ENCODE peak calls at places on chromosome 13, in five cellular contexts. C is tibial nerve, K is transverse colon, P is stomach, J is heart left ventricle. Z is an unnamed sample. For H3K4me1, the result is how much of the 10 kb centered on the place peaks cover.

GRCh38 chr13:94305934-94306333 is 173.5 kb downstream of the DCT start:
- DNase-seq in C (no peak), K (no peak), P (no peak), J (no peak), Z (no peak)

GRCh38 chr13:30618938-30619289 is 1.2 kb downstream of the USPL1 start:
- DNase-seq in C (no peak), K (no peak), P (no peak), J (no peak), Z (no peak)

GRCh38 chr13:37138169-37138568 is 32.7 kb upstream of the CSNK1A1L start:
- DNase-seq in C (no peak), K (no peak), P (no peak), J (no peak), Z (no peak)

GRCh38 chr13:99501952-99502310 is 659 bp downstream of the TM9SF2 start:
- DNase-seq in C (no peak), K (peak), P (peak), J (no peak), Z (peak)

GRCh38 chr13:20672772-20673171 is 30.7 kb upstream of the IL17D start:
- DNase-seq in C (no peak), K (no peak), P (no peak), J (no peak), Z (no peak)

GRCh38 chr13:44243198-44243852 is 130.3 kb upstream of the SERP2 start:
- DNase-seq in C (no peak), K (peak), P (peak), J (peak), Z (no peak)

GRCh38 chr13:100428966-100429365 is 159.6 kb downstream of the GGACT start:
- DNase-seq in C (no peak), K (no peak), P (no peak), J (no peak), Z (no peak)

GRCh38 chr13:75181906-75182305 is 300.1 kb downstream of the TBC1D4 start:
- DNase-seq in C (no peak), K (no peak), P (no peak), J (no peak), Z (no peak)

GRCh38 chr13:33280923-33281322 is 4.6 kb downstream of the STARD13 start:
- DNase-seq in C (no peak), K (no peak), P (no peak), J (no peak), Z (no peak)

GRCh38 chr13:25881136-25881926 is 170.5 kb downstream of the SHISA2 start:
- DNase-seq in C (no peak), K (no peak), P (no peak), J (no peak), Z (no peak)

GRCh38 chr13:114200673-114201005 is 21.6 kb downstream of the CFAP97D2 start:
- DNase-seq in C (no peak), K (no peak), P (no peak), J (no peak), Z (no peak)

GRCh38 chr13:106657104-106657503 is 89.2 kb upstream of the ARGLU1 start:
- DNase-seq in C (no peak), K (no peak), P (no peak), J (no peak), Z (no peak)

GRCh38 chr13:64369121-64369520 is 2861.0 kb downstream of the PCDH9 start:
- DNase-seq in C (no peak), K (no peak), P (no peak), J (no peak), Z (no peak)

GRCh38 chr13:72839831-72840426 is 58.0 kb downstream of the PIBF1 start:
- DNase-seq in C (no peak), K (peak), P (peak), J (no peak), Z (peak)

GRCh38 chr13:69458013-69458412 is 649.6 kb upstream of the ATXN8OS start:
- DNase-seq in C (no peak), K (no peak), P (no peak), J (no peak), Z (no peak)

GRCh38 chr13:25494708-25495411 is 123.1 kb downstream of the ATP8A2 start:
- DNase-seq in C (no peak), K (no peak), P (no peak), J (no peak), Z (no peak)

GRCh38 chr13:113062691-113063090 is 42.9 kb upstream of the F7 start:
- DNase-seq in C (no peak), K (no peak), P (no peak), J (no peak), Z (no peak)

GRCh38 chr13:39100996-39101751 is 62.9 kb downstream of the NHLRC3 start:
- DNase-seq in C (no peak), K (no peak), P (no peak), J (no peak), Z (no peak)

GRCh38 chr13:101570410-101570809 is 117.9 kb downstream of the ITGBL1 start:
- DNase-seq in C (no peak), K (no peak), P (no peak), J (no peak), Z (no peak)

GRCh38 chr13:100392709-100393630 is 195.6 kb downstream of the GGACT start:
- DNase-seq in C (peak), K (peak), P (peak), J (peak), Z (no peak)

GRCh38 chr13:100526299-100527030 is 62.1 kb downstream of the GGACT start:
- DNase-seq in C (no peak), K (no peak), P (no peak), J (no peak), Z (no peak)

GRCh38 chr13:95535243-95535642 is 17.3 kb upstream of the CLDN10 start:
- DNase-seq in C (no peak), K (no peak), P (no peak), J (no peak), Z (no peak)

GRCh38 chr13:63190742-63191141 is 1775.1 kb upstream of the PCDH20 start:
- DNase-seq in C (no peak), K (no peak), P (no peak), J (no peak), Z (no peak)

GRCh38 chr13:51298812-51299211 is 40.7 kb upstream of the SERPINE3 start:
- DNase-seq in C (no peak), K (no peak), P (no peak), J (no peak), Z (no peak)

GRCh38 chr13:98141938-98142426 is 912 bp upstream of the FARP1 start:
- DNase-seq in C (no peak), K (peak), P (peak), J (peak), Z (peak)

GRCh38 chr13:113802090-113802531 is 43.1 kb downstream of the TMEM255B start:
- DNase-seq in C (no peak), K (no peak), P (no peak), J (peak), Z (no peak)

GRCh38 chr13:99370476-99371272 is 63.5 kb upstream of the GPR183 start:
- DNase-seq in C (no peak), K (no peak), P (no peak), J (no peak), Z (no peak)

GRCh38 chr13:75458696-75459422 is 23.1 kb downstream of the TBC1D4 start:
- DNase-seq in C (no peak), K (peak), P (peak), J (peak), Z (peak)

GRCh38 chr13:97849305-97849704 is 104.2 kb upstream of the IPO5 start:
- DNase-seq in C (no peak), K (no peak), P (no peak), J (no peak), Z (no peak)

GRCh38 chr13:48319458-48320395 is 16.2 kb downstream of the RB1 start:
- DNase-seq in C (no peak), K (no peak), P (no peak), J (no peak), Z (no peak)

GRCh38 chr13:110559429-110559943 is 2.0 kb downstream of the RAB20 start:
- DNase-seq in C (no peak), K (peak), P (peak), J (peak), Z (no peak)

GRCh38 chr13:58712191-58712590 is 1080.6 kb downstream of the PCDH17 start:
- DNase-seq in C (no peak), K (no peak), P (no peak), J (no peak), Z (no peak)

GRCh38 chr13:51066091-51066831 is 44.8 kb downstream of the C13orf42 start:
- DNase-seq in C (no peak), K (no peak), P (no peak), J (peak), Z (no peak)

GRCh38 chr13:73984201-73984600 is 150.0 kb downstream of the KLF12 start:
- DNase-seq in C (no peak), K (no peak), P (no peak), J (peak), Z (no peak)
- H3K4me1 ChIP-seq in C (under half), K (under half), P (under half), J (half or more), Z (under half)

DNA sequence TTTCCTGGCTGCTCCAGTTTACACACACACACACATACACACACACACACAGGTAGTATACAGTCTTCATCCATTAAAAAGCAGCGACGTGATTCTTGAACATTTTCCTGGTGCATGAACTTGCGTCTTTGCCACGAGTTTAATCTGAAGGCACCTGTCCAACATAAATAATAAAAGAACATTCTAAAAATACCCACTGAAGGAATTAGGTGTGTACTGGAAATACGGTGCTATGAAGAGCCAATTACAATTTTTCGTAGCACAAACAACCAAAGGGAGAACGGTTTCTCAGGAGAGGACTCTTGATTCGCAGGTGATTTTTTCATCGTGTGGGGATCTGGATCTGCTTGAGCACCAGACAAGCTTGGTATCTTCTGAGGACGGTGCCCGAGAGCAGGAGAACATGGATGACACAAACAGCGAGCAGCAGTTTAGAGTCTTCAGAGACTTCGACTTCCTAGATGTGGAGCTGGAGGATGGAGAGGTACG is 61.2 kb downstream of the ZAR1L start:
- DNase-seq in C (no peak), K (no peak), P (peak), J (no peak), Z (peak)
- TF ChIP-seq POLR2A in C (no peak), K (no peak), P (no peak), J (no peak), Z (peak)

DNA sequence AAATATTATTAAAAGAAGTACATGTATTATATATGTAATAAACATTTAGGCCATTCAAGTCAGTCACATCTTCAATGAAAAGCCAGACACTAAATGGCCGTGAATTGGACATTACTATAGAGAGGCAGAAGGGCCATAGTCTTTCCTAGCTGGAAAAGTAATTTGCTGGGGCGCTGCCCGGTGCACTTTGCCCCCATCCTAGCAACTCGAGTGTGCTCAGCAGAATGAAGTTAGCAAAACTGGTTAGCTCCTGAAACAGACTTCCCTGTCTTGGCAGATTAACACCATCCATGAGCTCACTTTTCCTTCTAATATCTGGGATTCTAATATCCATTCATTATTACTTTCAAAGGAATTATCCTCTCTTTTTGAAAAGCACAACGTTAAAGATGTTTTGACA is 2.8 kb upstream of the SPRYD7 start:
- DNase-seq in C (no peak), K (peak), P (peak), J (no peak), Z (no peak)
- H3K4me1 ChIP-seq in C (under half), K (under half), P (under half), J (under half), Z (under half)

DNA sequence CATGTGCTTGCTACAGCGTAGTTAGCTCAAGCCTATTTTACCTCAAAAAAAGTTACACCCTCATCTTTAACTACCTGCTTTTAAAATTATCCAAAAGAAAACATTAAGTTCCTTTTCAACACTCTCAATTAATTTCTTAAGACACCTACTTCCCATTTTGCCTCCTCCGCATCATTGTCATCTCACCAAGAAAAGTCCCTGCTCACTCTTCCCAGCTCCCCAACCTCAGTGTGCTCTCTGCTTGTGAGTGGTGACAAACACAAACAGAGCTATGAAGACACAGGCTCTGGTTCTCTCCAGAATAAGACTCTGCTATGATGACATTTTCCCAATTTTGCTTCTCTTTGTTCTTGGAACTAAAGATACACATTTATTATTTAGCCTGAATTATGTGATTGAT is 385.1 kb upstream of the HTR2A start:
- DNase-seq in C (no peak), K (no peak), P (no peak), J (no peak), Z (no peak)
- TF ChIP-seq POLR2A in C (no peak), K (no peak), P (no peak), J (no peak), Z (no peak)

GRCh38 chr13:40983269-40983668 is 35.8 kb downstream of the ELF1 start:
- DNase-seq in C (no peak), K (no peak), P (no peak), J (no peak), Z (no peak)
- H3K4me1 ChIP-seq in C (under half), K (under half), P (half or more), J (half or more), Z (under half)